ENCODE peak calls at places on chromosomes 1 and 21, in eight cellular contexts. One of them, this sample, is unnamed.

GRCh38 chr1:93369734-93370133 is 24.0 kb downstream of the DR1 start:
- ATAC-seq in K562: no peak
- ATAC-seq in GM23338: no peak
- ATAC-seq in Panc1: no peak
- ATAC-seq in GM12878: no peak
- ATAC-seq in HepG2: no peak
- ATAC-seq in upper lobe of left lung: no peak
- ATAC-seq in HCT116: no peak
- ATAC-seq in this sample: no peak

GRCh38 chr1:203133969-203134725 is 6.6 kb downstream of the ADORA1 start:
- ATAC-seq in GM23338: peak
- ATAC-seq in upper lobe of left lung: no peak
- ATAC-seq in HCT116: peak
- ATAC-seq in HepG2: no peak
- ATAC-seq in GM12878: no peak
- ATAC-seq in K562: no peak
- ATAC-seq in Panc1: no peak
- ATAC-seq in this sample: peak

GRCh38 chr1:231774719-231775322 is 148.2 kb downstream of the DISC1 start:
- ATAC-seq in GM12878: no peak
- ATAC-seq in K562: no peak
- ATAC-seq in HCT116: no peak
- ATAC-seq in upper lobe of left lung: no peak
- ATAC-seq in Panc1: no peak
- ATAC-seq in HepG2: no peak
- ATAC-seq in GM23338: no peak
- ATAC-seq in this sample: no peak

GRCh38 chr1:78263459-78263858 is 217.7 kb downstream of the GIPC2 start:
- ATAC-seq in upper lobe of left lung: peak
- ATAC-seq in HCT116: no peak
- ATAC-seq in K562: no peak
- ATAC-seq in GM23338: peak
- ATAC-seq in Panc1: no peak
- ATAC-seq in HepG2: no peak
- ATAC-seq in GM12878: no peak
- ATAC-seq in this sample: no peak

GRCh38 chr21:45989355-45990048 is 7.9 kb downstream of the COL6A1 start:
- ATAC-seq in HCT116: no peak
- ATAC-seq in upper lobe of left lung: no peak
- ATAC-seq in GM23338: no peak
- ATAC-seq in Panc1: no peak
- ATAC-seq in GM12878: no peak
- ATAC-seq in K562: peak
- ATAC-seq in HepG2: no peak
- ATAC-seq in this sample: no peak

GRCh38 chr21:36551731-36552457 is 72.0 kb upstream of the CLDN14 start:
- ATAC-seq in HCT116: no peak
- ATAC-seq in GM23338: peak
- ATAC-seq in Panc1: no peak
- ATAC-seq in GM12878: no peak
- ATAC-seq in HepG2: no peak
- ATAC-seq in upper lobe of left lung: no peak
- ATAC-seq in K562: no peak
- ATAC-seq in this sample: no peak

GRCh38 chr21:26844258-26845065 is 747 bp downstream of the ADAMTS1 start:
- ATAC-seq in HepG2: peak
- ATAC-seq in GM12878: no peak
- ATAC-seq in K562: no peak
- ATAC-seq in Panc1: peak
- ATAC-seq in HCT116: no peak
- ATAC-seq in upper lobe of left lung: peak
- ATAC-seq in GM23338: peak
- ATAC-seq in this sample: peak

GRCh38 chr1:29901618-29902017 is 665.3 kb downstream of the PTPRU start:
- ATAC-seq in upper lobe of left lung: no peak
- ATAC-seq in Panc1: no peak
- ATAC-seq in K562: no peak
- ATAC-seq in HCT116: no peak
- ATAC-seq in GM12878: no peak
- ATAC-seq in HepG2: no peak
- ATAC-seq in GM23338: peak
- ATAC-seq in this sample: no peak

GRCh38 chr1:28501925-28502324 is 3.9 kb upstream of the RCC1 start:
- ATAC-seq in K562: no peak
- ATAC-seq in Panc1: no peak
- ATAC-seq in GM12878: no peak
- ATAC-seq in GM23338: no peak
- ATAC-seq in upper lobe of left lung: no peak
- ATAC-seq in HCT116: no peak
- ATAC-seq in HepG2: no peak
- ATAC-seq in this sample: no peak

GRCh38 chr1:179955318-179955638 is 668 bp downstream of the CEP350 start:
- ATAC-seq in upper lobe of left lung: no peak
- ATAC-seq in K562: peak
- ATAC-seq in HepG2: peak
- ATAC-seq in HCT116: peak
- ATAC-seq in GM12878: peak
- ATAC-seq in GM23338: peak
- ATAC-seq in Panc1: peak
- ATAC-seq in this sample: no peak

GRCh38 chr1:179773264-179773663 is 30.2 kb downstream of the FAM163A start:
- ATAC-seq in GM23338: no peak
- ATAC-seq in HepG2: no peak
- ATAC-seq in GM12878: no peak
- ATAC-seq in HCT116: no peak
- ATAC-seq in upper lobe of left lung: no peak
- ATAC-seq in K562: no peak
- ATAC-seq in Panc1: no peak
- ATAC-seq in this sample: no peak

GRCh38 chr1:203199481-203200058 is 13.1 kb upstream of the CHI3L1 start:
- ATAC-seq in HCT116: no peak
- ATAC-seq in Panc1: no peak
- ATAC-seq in GM23338: no peak
- ATAC-seq in HepG2: no peak
- ATAC-seq in GM12878: no peak
- ATAC-seq in K562: no peak
- ATAC-seq in upper lobe of left lung: peak
- ATAC-seq in this sample: peak

GRCh38 chr21:45556645-45557601 is 14.7 kb upstream of the SLC19A1 start:
- ATAC-seq in Panc1: no peak
- ATAC-seq in HCT116: no peak
- ATAC-seq in GM23338: no peak
- ATAC-seq in GM12878: no peak
- ATAC-seq in HepG2: no peak
- ATAC-seq in upper lobe of left lung: no peak
- ATAC-seq in K562: no peak
- ATAC-seq in this sample: no peak

GRCh38 chr21:46295177-46295711 is 9.1 kb downstream of the YBEY start:
- ATAC-seq in upper lobe of left lung: peak
- ATAC-seq in HCT116: no peak
- ATAC-seq in GM23338: peak
- ATAC-seq in GM12878: peak
- ATAC-seq in HepG2: peak
- ATAC-seq in Panc1: peak
- ATAC-seq in K562: peak
- ATAC-seq in this sample: no peak

GRCh38 chr1:86557739-86558138 is 10.9 kb downstream of the CLCA4 start:
- ATAC-seq in GM12878: no peak
- ATAC-seq in HCT116: no peak
- ATAC-seq in upper lobe of left lung: no peak
- ATAC-seq in K562: no peak
- ATAC-seq in HepG2: no peak
- ATAC-seq in GM23338: no peak
- ATAC-seq in Panc1: no peak
- ATAC-seq in this sample: no peak

GRCh38 chr1:153598309-153599172 is 14.4 kb downstream of the S100A16 start:
- ATAC-seq in HepG2: no peak
- ATAC-seq in GM12878: peak
- ATAC-seq in upper lobe of left lung: no peak
- ATAC-seq in K562: no peak
- ATAC-seq in HCT116: no peak
- ATAC-seq in Panc1: peak
- ATAC-seq in GM23338: peak
- ATAC-seq in this sample: peak

GRCh38 chr21:14542638-14543037 is 3.5 kb downstream of the SAMSN1 start:
- ATAC-seq in Panc1: no peak
- ATAC-seq in upper lobe of left lung: no peak
- ATAC-seq in HCT116: no peak
- ATAC-seq in GM23338: no peak
- ATAC-seq in GM12878: peak
- ATAC-seq in K562: peak
- ATAC-seq in HepG2: no peak
- ATAC-seq in this sample: no peak

GRCh38 chr1:27473755-27474154 is 16.2 kb downstream of the WASF2 start:
- ATAC-seq in GM23338: no peak
- ATAC-seq in GM12878: peak
- ATAC-seq in HepG2: no peak
- ATAC-seq in K562: no peak
- ATAC-seq in upper lobe of left lung: no peak
- ATAC-seq in Panc1: no peak
- ATAC-seq in HCT116: no peak
- ATAC-seq in this sample: no peak

GRCh38 chr1:65167544-65167943 is 19.5 kb downstream of the AK4 start:
- ATAC-seq in K562: no peak
- ATAC-seq in Panc1: no peak
- ATAC-seq in HCT116: no peak
- ATAC-seq in HepG2: no peak
- ATAC-seq in GM12878: no peak
- ATAC-seq in upper lobe of left lung: no peak
- ATAC-seq in GM23338: no peak
- ATAC-seq in this sample: no peak

GRCh38 chr1:152752225-152752624 is 5.6 kb upstream of the KPRP start:
- ATAC-seq in GM23338: no peak
- ATAC-seq in K562: no peak
- ATAC-seq in HepG2: no peak
- ATAC-seq in Panc1: no peak
- ATAC-seq in GM12878: no peak
- ATAC-seq in upper lobe of left lung: no peak
- ATAC-seq in HCT116: no peak
- ATAC-seq in this sample: no peak

GRCh38 chr1:39159224-39160036 is 45.1 kb upstream of the MACF1 start:
- ATAC-seq in Panc1: peak
- ATAC-seq in GM23338: peak
- ATAC-seq in HepG2: peak
- ATAC-seq in HCT116: peak
- ATAC-seq in upper lobe of left lung: peak
- ATAC-seq in K562: peak
- ATAC-seq in GM12878: peak
- ATAC-seq in this sample: no peak

GRCh38 chr1:220810179-220810653 is 23.5 kb downstream of the MTARC1 start:
- ATAC-seq in Panc1: peak
- ATAC-seq in GM23338: peak
- ATAC-seq in HCT116: peak
- ATAC-seq in HepG2: peak
- ATAC-seq in GM12878: peak
- ATAC-seq in K562: peak
- ATAC-seq in upper lobe of left lung: peak
- ATAC-seq in this sample: peak
- TF ChIP-seq POLR2AphosphoS5 in Panc1: no peak
- TF ChIP-seq POLR2AphosphoS5 in GM23338: no peak
- TF ChIP-seq POLR2AphosphoS5 in HCT116: no peak
- TF ChIP-seq POLR2AphosphoS5 in HepG2: no peak
- TF ChIP-seq POLR2AphosphoS5 in GM12878: no peak
- TF ChIP-seq POLR2AphosphoS5 in K562: no peak
- TF ChIP-seq POLR2AphosphoS5 in upper lobe of left lung: no peak
- TF ChIP-seq POLR2AphosphoS5 in this sample: no peak

GRCh38 chr1:59678809-59679228 is 135.9 kb upstream of the HOOK1 start:
- ATAC-seq in K562: peak
- ATAC-seq in Panc1: no peak
- ATAC-seq in upper lobe of left lung: no peak
- ATAC-seq in GM12878: no peak
- ATAC-seq in HepG2: no peak
- ATAC-seq in HCT116: peak
- ATAC-seq in GM23338: peak
- ATAC-seq in this sample: no peak
- H3K27ac ChIP-seq in K562: no peak
- H3K27ac ChIP-seq in Panc1: no peak
- H3K27ac ChIP-seq in upper lobe of left lung: no peak
- H3K27ac ChIP-seq in GM12878: no peak
- H3K27ac ChIP-seq in HepG2: no peak
- H3K27ac ChIP-seq in HCT116: no peak
- H3K27ac ChIP-seq in GM23338: no peak
- H3K27ac ChIP-seq in this sample: peak

DNA sequence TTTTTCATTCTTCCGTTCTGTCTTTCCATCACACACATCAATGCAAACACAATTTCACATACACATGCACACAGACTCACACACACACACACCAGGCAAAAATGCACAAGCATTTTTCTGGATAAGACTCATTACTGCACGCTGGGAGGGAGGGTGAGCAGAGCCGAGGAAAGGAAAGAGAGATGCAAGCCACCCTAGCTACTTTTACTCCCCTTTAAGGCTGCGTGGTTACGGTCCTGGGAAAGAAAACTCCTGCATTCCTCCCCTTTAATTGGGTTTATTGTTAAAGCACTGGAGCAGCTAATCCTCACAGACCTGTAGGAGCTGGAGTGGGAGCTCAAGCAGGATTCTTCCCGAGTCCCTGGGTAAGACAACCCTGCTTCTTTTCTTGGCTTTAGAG is at the start of gene CAMK1G:
- ATAC-seq in upper lobe of left lung: no peak
- ATAC-seq in HepG2: no peak
- ATAC-seq in Panc1: no peak
- ATAC-seq in HCT116: peak
- ATAC-seq in GM12878: no peak
- ATAC-seq in K562: peak
- ATAC-seq in GM23338: peak
- ATAC-seq in this sample: no peak
- TF ChIP-seq POLR2AphosphoS5 in upper lobe of left lung: no peak
- TF ChIP-seq POLR2AphosphoS5 in HepG2: no peak
- TF ChIP-seq POLR2AphosphoS5 in Panc1: no peak
- TF ChIP-seq POLR2AphosphoS5 in HCT116: no peak
- TF ChIP-seq POLR2AphosphoS5 in GM12878: no peak
- TF ChIP-seq POLR2AphosphoS5 in K562: no peak
- TF ChIP-seq POLR2AphosphoS5 in GM23338: no peak
- TF ChIP-seq POLR2AphosphoS5 in this sample: no peak

GRCh38 chr1:107171378-107171777 is 30.5 kb downstream of the NTNG1 start:
- ATAC-seq in GM23338: peak
- ATAC-seq in HCT116: no peak
- ATAC-seq in K562: no peak
- ATAC-seq in Panc1: no peak
- ATAC-seq in GM12878: no peak
- ATAC-seq in upper lobe of left lung: no peak
- ATAC-seq in HepG2: no peak
- ATAC-seq in this sample: no peak
- H3K27ac ChIP-seq in GM23338: no peak
- H3K27ac ChIP-seq in HCT116: no peak
- H3K27ac ChIP-seq in K562: no peak
- H3K27ac ChIP-seq in Panc1: no peak
- H3K27ac ChIP-seq in GM12878: no peak
- H3K27ac ChIP-seq in upper lobe of left lung: no peak
- H3K27ac ChIP-seq in HepG2: no peak
- H3K27ac ChIP-seq in this sample: no peak